ENCODE peak calls at places on chromosome 2, in five cellular contexts. C is ovary, H is uterus, K is endothelial cell, R is adrenal gland. S is an unnamed sample.

GRCh38 chr2:192487636-192488035 is 292.9 kb upstream of the TMEFF2 start:
- DNase-seq in C (no peak), H (no peak), K (no peak), R (no peak), S (no peak)

GRCh38 chr2:74010087-74010541 is 25.4 kb downstream of the TET3 start:
- DNase-seq in C (peak; percentile 72), H (peak; percentile 32), K (no peak), R (no peak), S (no peak)

GRCh38 chr2:15840173-15840572 is 100.2 kb upstream of the MYCN start:
- DNase-seq in C (no peak), H (no peak), K (no peak), R (no peak), S (no peak)

GRCh38 chr2:181065458-181065857 is 85.1 kb downstream of the UBE2E3 start:
- DNase-seq in C (no peak), H (no peak), K (no peak), R (no peak), S (no peak)

GRCh38 chr2:16015903-16016265 is 75.5 kb downstream of the MYCN start:
- DNase-seq in C (no peak), H (no peak), K (no peak), R (no peak), S (no peak)

GRCh38 chr2:120834206-120834605 is 98.5 kb downstream of the GLI2 start:
- DNase-seq in C (peak; percentile 13), H (no peak), K (no peak), R (no peak), S (no peak)

GRCh38 chr2:67322361-67323001 is 74.7 kb upstream of the ETAA1 start:
- DNase-seq in C (peak; percentile 38), H (peak; percentile 46), K (peak; percentile 31), R (peak; percentile 85), S (no peak)

GRCh38 chr2:180679693-180680092 is 300.7 kb upstream of the UBE2E3 start:
- DNase-seq in C (no peak), H (no peak), K (peak; percentile 18), R (no peak), S (no peak)

GRCh38 chr2:30428827-30429461 is 18.1 kb upstream of the LCLAT1 start:
- DNase-seq in C (no peak), H (no peak), K (no peak), R (no peak), S (no peak)

GRCh38 chr2:196836440-196836839 is 27.3 kb upstream of the C2orf66 start:
- DNase-seq in C (no peak), H (no peak), K (no peak), R (no peak), S (no peak)

GRCh38 chr2:152694161-152694661 is 23.1 kb downstream of the PRPF40A start:
- DNase-seq in C (no peak), H (no peak), K (no peak), R (peak; percentile 37), S (peak; percentile 74)

GRCh38 chr2:207765960-207766582 is 3.6 kb downstream of the FZD5 start:
- DNase-seq in C (no peak), H (no peak), K (no peak), R (no peak), S (no peak)

GRCh38 chr2:216792222-216793001 is 67.5 kb downstream of the TNP1 start:
- DNase-seq in C (no peak), H (peak; percentile 68), K (no peak), R (peak; percentile 26), S (no peak)
- TF ChIP-seq CTCF in C (no peak), H (no peak), K (no peak), R (no peak), S (no peak)

GRCh38 chr2:103462101-103462500 is 700.3 kb downstream of the TMEM182 start:
- DNase-seq in C (no peak), H (no peak), K (no peak), R (no peak), S (no peak)

GRCh38 chr2:103464831-103465230 is 703.0 kb downstream of the TMEM182 start:
- DNase-seq in C (no peak), H (no peak), K (no peak), R (no peak), S (no peak)

GRCh38 chr2:103462712-103463111 is 700.9 kb downstream of the TMEM182 start:
- DNase-seq in C (no peak), H (no peak), K (no peak), R (no peak), S (no peak)

GRCh38 chr2:103459302-103459701 is 697.5 kb downstream of the TMEM182 start:
- DNase-seq in C (no peak), H (no peak), K (no peak), R (no peak), S (no peak)
- TF ChIP-seq CTCF in C (no peak), H (no peak), K (no peak), R (no peak), S (no peak)

GRCh38 chr2:232288489-232288888 is 90.1 kb upstream of the ALPP start:
- DNase-seq in C (no peak), H (no peak), K (no peak), R (no peak), S (no peak)

GRCh38 chr2:232291343-232291742 is 87.2 kb upstream of the ALPP start:
- DNase-seq in C (peak; percentile 76), H (no peak), K (no peak), R (no peak), S (no peak)

GRCh38 chr2:232293191-232293590 is 85.4 kb upstream of the ALPP start:
- DNase-seq in C (no peak), H (no peak), K (no peak), R (no peak), S (no peak)

GRCh38 chr2:232295971-232296370 is 82.6 kb upstream of the ALPP start:
- DNase-seq in C (no peak), H (no peak), K (no peak), R (no peak), S (no peak)

DNA sequence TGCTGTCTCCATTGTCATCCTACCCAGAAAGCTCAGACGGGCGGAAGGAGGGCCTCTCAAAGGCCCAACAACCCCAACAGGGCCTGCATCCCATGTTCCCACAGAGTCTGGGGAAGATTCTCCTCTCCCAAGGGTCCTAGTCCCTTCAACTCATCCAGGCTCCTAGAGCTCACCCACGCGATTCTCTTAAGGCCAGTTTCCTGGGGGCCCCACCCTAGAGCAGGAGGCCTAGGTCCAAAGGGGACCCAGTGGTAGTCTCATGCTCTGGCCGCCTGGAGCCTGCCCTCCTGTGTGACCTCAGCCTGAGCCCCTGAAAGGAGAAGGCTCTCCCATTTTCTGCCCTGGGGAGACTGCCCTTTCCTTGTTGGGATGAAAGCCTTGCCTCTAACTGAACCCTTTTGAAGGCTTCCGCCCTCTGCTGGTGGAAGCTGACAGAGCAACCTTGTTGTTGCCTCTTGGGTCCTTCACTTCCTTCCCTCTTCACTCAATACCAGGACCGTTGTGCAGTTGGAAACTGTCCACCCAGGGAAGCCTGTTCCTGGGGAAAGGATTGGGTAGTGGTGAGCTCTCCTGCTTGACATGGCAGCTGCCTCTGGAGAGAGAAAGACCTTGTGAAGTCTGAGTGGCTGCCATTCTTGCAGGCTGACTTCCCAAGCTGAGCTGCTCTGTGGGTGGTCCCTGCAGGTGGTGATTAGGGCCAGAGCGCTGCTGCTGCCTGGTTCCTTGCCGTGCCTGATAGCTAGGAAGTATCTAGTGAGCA is 86.0 kb upstream of the ALPP start:
- DNase-seq in C (no peak), H (no peak), K (peak; percentile 75), R (no peak), S (peak; percentile 77)
- TF ChIP-seq CTCF in C (no peak), H (no peak), K (peak; percentile 86), R (peak; percentile 30), S (peak; percentile 81)

GRCh38 chr2:10486091-10486490 is 38.0 kb upstream of the ODC1 start:
- DNase-seq in C (no peak), H (no peak), K (no peak), R (no peak), S (no peak)

GRCh38 chr2:10490806-10491291 is 42.7 kb upstream of the ODC1 start:
- DNase-seq in C (no peak), H (no peak), K (no peak), R (peak; percentile 0), S (no peak)

GRCh38 chr2:10489842-10490555 is 41.9 kb upstream of the ODC1 start:
- DNase-seq in C (no peak), H (no peak), K (no peak), R (no peak), S (no peak)

GRCh38 chr2:10486601-10487079 is 38.5 kb upstream of the ODC1 start:
- DNase-seq in C (no peak), H (no peak), K (no peak), R (peak; percentile 5), S (no peak)

DNA sequence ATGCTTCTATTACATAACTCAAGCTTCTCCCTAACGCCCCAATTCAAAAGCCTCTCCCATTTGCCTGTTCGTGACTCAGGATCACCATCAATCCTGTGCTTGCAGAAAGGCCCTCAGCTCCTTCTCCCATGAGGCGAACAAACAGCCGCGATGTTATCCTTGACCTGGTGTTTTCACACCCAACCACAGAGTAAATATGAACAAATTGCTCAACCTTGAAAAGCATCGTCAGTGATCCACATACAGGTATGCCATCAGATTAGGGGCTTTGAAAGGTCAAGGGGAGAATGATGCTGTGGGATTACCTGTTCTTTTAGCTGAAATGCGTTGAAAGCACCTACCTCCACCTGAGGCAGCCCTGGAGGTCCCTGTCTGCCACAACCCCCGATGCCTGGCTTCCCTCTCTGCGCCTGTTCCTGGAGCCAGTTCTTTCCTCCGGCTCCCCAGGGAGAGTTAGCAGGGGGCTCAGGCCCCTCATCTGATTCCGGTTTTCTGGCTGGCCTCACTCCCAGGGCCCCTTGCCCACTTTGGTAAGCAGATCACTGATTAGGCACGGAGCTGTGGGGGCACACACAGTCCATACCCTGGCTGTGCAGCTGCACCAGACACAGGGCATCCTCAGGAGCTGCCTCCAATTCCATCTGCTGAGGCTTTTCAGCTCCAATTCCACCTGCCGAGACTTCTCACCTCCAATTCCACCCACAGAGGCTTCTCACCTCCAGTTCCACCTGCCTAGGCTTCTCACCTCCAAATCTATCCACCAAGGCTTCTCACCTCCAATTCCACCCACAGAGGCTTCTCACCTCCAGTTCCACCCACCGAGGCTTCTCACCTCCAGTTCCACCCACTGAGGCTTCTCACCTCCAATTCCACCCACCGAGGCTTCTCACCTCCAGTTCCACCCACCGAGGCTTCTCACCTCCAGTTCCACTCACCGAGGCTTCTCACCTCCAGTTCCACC is 39.3 kb upstream of the ODC1 start:
- DNase-seq in C (no peak), H (no peak), K (no peak), R (peak; percentile 10), S (no peak)
- TF ChIP-seq CTCF in C (no peak), H (no peak), K (no peak), R (no peak), S (no peak)

DNA sequence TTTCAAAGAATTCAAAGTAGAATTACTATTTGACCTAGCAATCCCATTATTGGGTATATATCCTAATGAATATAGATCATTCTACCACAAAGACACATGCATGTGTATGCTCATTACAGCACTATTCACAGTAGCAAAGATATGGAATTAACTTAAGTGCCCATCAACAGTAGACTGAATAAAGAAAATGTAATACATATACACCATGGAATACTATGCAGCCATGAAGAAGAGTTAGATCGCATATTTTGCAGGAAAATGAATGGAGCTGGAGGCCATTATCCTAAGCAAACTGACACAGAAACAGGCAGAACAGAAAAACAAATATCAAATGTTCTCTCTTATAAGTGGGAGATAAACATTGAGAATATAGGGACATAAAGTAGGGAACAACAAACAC is 519.2 kb upstream of the REG3G start:
- DNase-seq in C (no peak), H (no peak), K (no peak), R (no peak), S (no peak)
- TF ChIP-seq CTCF in C (no peak), H (no peak), K (no peak), R (no peak), S (no peak)